ENCODE peak calls at places on chromosome 3, in ten cellular contexts. Z, S, A, I, C, G, W, Y, U and X are unnamed samples.

GRCh38 chr3:71718069-71718468 is 7.1 kb downstream of the EIF4E3 start:
- DNase-seq in A (no peak), U (no peak), Y (peak), I (no peak), S (no peak), Z (no peak), C (no peak), G (peak), W (no peak), X (no peak)

GRCh38 chr3:171640520-171641412 is 169.5 kb downstream of the PLD1 start:
- DNase-seq in I (no peak), A (no peak), G (peak), Z (no peak), Y (no peak), W (peak), S (no peak), C (no peak), U (no peak), X (no peak)

GRCh38 chr3:156539802-156540201 is 15.1 kb downstream of the SSR3 start:
- DNase-seq in A (no peak), G (no peak), C (no peak), Z (no peak), I (no peak), Y (no peak), U (no peak), W (no peak), S (no peak), X (no peak)

GRCh38 chr3:127535901-127536817 is 54.4 kb downstream of the TPRA1 start:
- DNase-seq in S (peak), G (no peak), A (peak), I (peak), U (no peak), Y (no peak), C (no peak), W (no peak), Z (no peak), X (no peak)

GRCh38 chr3:171248426-171249115 is 211.6 kb downstream of the TNIK start:
- DNase-seq in G (no peak), Z (no peak), W (no peak), U (no peak), A (no peak), C (no peak), S (no peak), I (no peak), Y (peak), X (no peak)

GRCh38 chr3:170429050-170429449 is 10.4 kb downstream of the CLDN11 start:
- DNase-seq in Y (no peak), I (no peak), C (no peak), A (no peak), G (no peak), Z (no peak), W (peak), U (no peak), S (no peak), X (no peak)

GRCh38 chr3:133591271-133591742 is 17.8 kb downstream of the CDV3 start:
- DNase-seq in U (no peak), W (peak), A (no peak), Y (no peak), Z (no peak), I (no peak), G (no peak), S (no peak), C (no peak), X (no peak)

GRCh38 chr3:96977671-96978070 is 163.3 kb downstream of the EPHA6 start:
- DNase-seq in U (no peak), G (no peak), W (no peak), Z (no peak), C (no peak), S (no peak), Y (no peak), I (no peak), A (no peak), X (no peak)

GRCh38 chr3:168134931-168135330 is 39.2 kb upstream of the GOLIM4 start:
- DNase-seq in G (no peak), I (no peak), A (no peak), Z (no peak), C (no peak), W (no peak), Y (no peak), U (no peak), S (no peak), X (no peak)

GRCh38 chr3:9123849-9124248 is 125.6 kb downstream of the SRGAP3 start:
- DNase-seq in I (no peak), Z (no peak), A (peak), G (no peak), S (no peak), U (no peak), Y (no peak), C (no peak), W (no peak), X (no peak)

GRCh38 chr3:150385296-150386242 is 22.5 kb upstream of the TSC22D2 start:
- DNase-seq in G (no peak), A (no peak), Y (no peak), U (no peak), W (no peak), I (no peak), Z (no peak), S (no peak), C (no peak), X (no peak)

GRCh38 chr3:90015688-90016356 is 908.4 kb downstream of the EPHA3 start:
- DNase-seq in S (no peak), G (no peak), W (peak), Z (no peak), Y (no peak), A (peak), C (no peak), U (no peak), I (no peak), X (no peak)

GRCh38 chr3:101809178-101810022 is 30.4 kb downstream of the NXPE3 start:
- DNase-seq in Y (peak), C (peak), U (no peak), G (peak), A (peak), Z (no peak), W (peak), I (peak), S (no peak), X (peak)

GRCh38 chr3:73546961-73547360 is 77.8 kb downstream of the PDZRN3 start:
- DNase-seq in C (no peak), W (peak), U (no peak), A (no peak), Y (no peak), S (no peak), I (no peak), Z (no peak), G (no peak), X (no peak)

GRCh38 chr3:8353364-8353763 is 148.3 kb upstream of the LMCD1 start:
- DNase-seq in W (no peak), S (no peak), U (no peak), G (no peak), C (no peak), Z (no peak), A (no peak), Y (no peak), I (no peak), X (no peak)